ENCODE peak calls at places on chromosomes 13 and 19, in nine cellular contexts. One of them, this sample, is unnamed. For H3K4me1 and H3K9me3, the result is how much of the 10 kb centered on the place peaks cover.

GRCh38 chr13:31982540-31982939 is 49.0 kb upstream of the FRY start:
- DNase-seq in psoas muscle: peak
- DNase-seq in pancreas: peak
- DNase-seq in heart right ventricle: peak
- DNase-seq in breast epithelium: peak
- DNase-seq in uterus: no peak
- DNase-seq in adrenal gland: peak
- DNase-seq in H9: no peak
- DNase-seq in neural progenitor cell: no peak
- DNase-seq in this sample: peak

GRCh38 chr13:20142927-20143480 is 17.8 kb downstream of the GJA3 start:
- DNase-seq in psoas muscle: no peak
- DNase-seq in pancreas: no peak
- DNase-seq in heart right ventricle: no peak
- DNase-seq in breast epithelium: no peak
- DNase-seq in uterus: no peak
- DNase-seq in adrenal gland: no peak
- DNase-seq in H9: no peak
- DNase-seq in neural progenitor cell: no peak
- DNase-seq in this sample: no peak

GRCh38 chr19:1117654-1118053 is 13.9 kb downstream of the GPX4 start:
- DNase-seq in psoas muscle: no peak
- DNase-seq in pancreas: no peak
- DNase-seq in heart right ventricle: no peak
- DNase-seq in breast epithelium: no peak
- DNase-seq in uterus: no peak
- DNase-seq in adrenal gland: no peak
- DNase-seq in H9: no peak
- DNase-seq in neural progenitor cell: no peak
- DNase-seq in this sample: no peak

GRCh38 chr13:106112191-106112590 is 423.3 kb downstream of the EFNB2 start:
- DNase-seq in psoas muscle: no peak
- DNase-seq in pancreas: no peak
- DNase-seq in heart right ventricle: no peak
- DNase-seq in breast epithelium: no peak
- DNase-seq in uterus: no peak
- DNase-seq in adrenal gland: no peak
- DNase-seq in H9: no peak
- DNase-seq in neural progenitor cell: no peak
- DNase-seq in this sample: no peak

GRCh38 chr19:1509589-1510441 is 3.0 kb downstream of the ADAMTSL5 start:
- DNase-seq in psoas muscle: no peak
- DNase-seq in pancreas: no peak
- DNase-seq in heart right ventricle: no peak
- DNase-seq in breast epithelium: no peak
- DNase-seq in uterus: no peak
- DNase-seq in adrenal gland: no peak
- DNase-seq in H9: no peak
- DNase-seq in neural progenitor cell: no peak
- DNase-seq in this sample: no peak

GRCh38 chr13:106911602-106912001 is 343.7 kb upstream of the ARGLU1 start:
- DNase-seq in psoas muscle: no peak
- DNase-seq in pancreas: no peak
- DNase-seq in heart right ventricle: no peak
- DNase-seq in breast epithelium: no peak
- DNase-seq in uterus: no peak
- DNase-seq in adrenal gland: no peak
- DNase-seq in H9: no peak
- DNase-seq in neural progenitor cell: no peak
- DNase-seq in this sample: no peak

GRCh38 chr19:18868380-18869230 is 27.4 kb downstream of the CERS1 start:
- DNase-seq in psoas muscle: no peak
- DNase-seq in pancreas: no peak
- DNase-seq in heart right ventricle: no peak
- DNase-seq in breast epithelium: no peak
- DNase-seq in uterus: no peak
- DNase-seq in adrenal gland: no peak
- DNase-seq in H9: no peak
- DNase-seq in neural progenitor cell: no peak
- DNase-seq in this sample: peak

GRCh38 chr19:40464059-40465024 is 1.2 kb downstream of the BLVRB start:
- DNase-seq in psoas muscle: peak
- DNase-seq in pancreas: peak
- DNase-seq in heart right ventricle: peak
- DNase-seq in breast epithelium: peak
- DNase-seq in uterus: peak
- DNase-seq in adrenal gland: peak
- DNase-seq in H9: peak
- DNase-seq in neural progenitor cell: peak
- DNase-seq in this sample: peak

GRCh38 chr19:19026299-19026971 is 6.9 kb downstream of the SUGP2 start:
- DNase-seq in psoas muscle: no peak
- DNase-seq in pancreas: no peak
- DNase-seq in heart right ventricle: no peak
- DNase-seq in breast epithelium: no peak
- DNase-seq in uterus: no peak
- DNase-seq in adrenal gland: no peak
- DNase-seq in H9: no peak
- DNase-seq in neural progenitor cell: peak
- DNase-seq in this sample: peak

GRCh38 chr13:99749627-99750026 is 221.9 kb downstream of the ZIC5 start:
- DNase-seq in psoas muscle: no peak
- DNase-seq in pancreas: no peak
- DNase-seq in heart right ventricle: no peak
- DNase-seq in breast epithelium: no peak
- DNase-seq in uterus: no peak
- DNase-seq in adrenal gland: no peak
- DNase-seq in H9: no peak
- DNase-seq in neural progenitor cell: peak
- DNase-seq in this sample: no peak

GRCh38 chr13:95604534-95604915 is 40.0 kb downstream of the DZIP1 start:
- DNase-seq in psoas muscle: no peak
- DNase-seq in pancreas: no peak
- DNase-seq in heart right ventricle: no peak
- DNase-seq in breast epithelium: no peak
- DNase-seq in uterus: no peak
- DNase-seq in adrenal gland: no peak
- DNase-seq in H9: no peak
- DNase-seq in neural progenitor cell: no peak
- DNase-seq in this sample: no peak

GRCh38 chr19:10797541-10798256 is 38.3 kb downstream of the TMED1 start:
- DNase-seq in psoas muscle: no peak
- DNase-seq in pancreas: no peak
- DNase-seq in heart right ventricle: no peak
- DNase-seq in breast epithelium: no peak
- DNase-seq in uterus: no peak
- DNase-seq in adrenal gland: no peak
- DNase-seq in H9: no peak
- DNase-seq in neural progenitor cell: no peak
- DNase-seq in this sample: no peak

GRCh38 chr13:52128714-52129700 is at the start of gene NEK5:
- DNase-seq in psoas muscle: peak
- DNase-seq in pancreas: peak
- DNase-seq in heart right ventricle: peak
- DNase-seq in breast epithelium: peak
- DNase-seq in uterus: peak
- DNase-seq in adrenal gland: peak
- DNase-seq in H9: peak
- DNase-seq in neural progenitor cell: peak
- DNase-seq in this sample: peak

GRCh38 chr13:47117268-47117667 is 220.4 kb upstream of the HTR2A start:
- DNase-seq in psoas muscle: no peak
- DNase-seq in pancreas: no peak
- DNase-seq in heart right ventricle: no peak
- DNase-seq in breast epithelium: no peak
- DNase-seq in uterus: no peak
- DNase-seq in adrenal gland: no peak
- DNase-seq in H9: no peak
- DNase-seq in neural progenitor cell: no peak
- DNase-seq in this sample: no peak

GRCh38 chr19:46447824-46448223 is 19.1 kb upstream of the PNMA8C start:
- DNase-seq in psoas muscle: no peak
- DNase-seq in pancreas: no peak
- DNase-seq in heart right ventricle: peak
- DNase-seq in breast epithelium: no peak
- DNase-seq in uterus: no peak
- DNase-seq in adrenal gland: no peak
- DNase-seq in H9: no peak
- DNase-seq in neural progenitor cell: no peak
- DNase-seq in this sample: no peak

DNA sequence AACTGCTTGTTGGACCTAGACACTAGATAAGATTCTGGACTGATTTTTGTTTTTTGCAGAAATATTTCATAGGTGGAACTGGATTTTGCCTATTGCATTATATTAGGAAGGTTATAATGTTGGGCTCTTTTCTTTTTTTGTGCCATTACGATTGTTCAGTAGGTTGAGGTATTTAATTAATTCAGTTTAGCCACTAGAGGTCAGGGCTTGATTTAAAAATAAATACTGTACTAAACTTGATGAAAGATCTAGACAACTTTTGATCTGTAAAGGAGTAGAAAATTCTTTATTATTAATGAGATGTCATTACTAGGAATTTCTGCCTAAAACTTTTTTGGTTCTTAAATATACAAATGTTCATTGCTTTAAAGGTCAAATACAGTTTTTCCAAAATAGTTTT is 15.2 kb upstream of the SUPT20H start:
- DNase-seq in psoas muscle: no peak
- DNase-seq in pancreas: no peak
- DNase-seq in heart right ventricle: no peak
- DNase-seq in breast epithelium: no peak
- DNase-seq in uterus: no peak
- DNase-seq in adrenal gland: no peak
- DNase-seq in H9: no peak
- DNase-seq in neural progenitor cell: peak
- DNase-seq in this sample: no peak
- TF ChIP-seq CTCF in psoas muscle: peak
- TF ChIP-seq CTCF in pancreas: no peak
- TF ChIP-seq CTCF in heart right ventricle: peak
- TF ChIP-seq CTCF in breast epithelium: peak
- TF ChIP-seq CTCF in uterus: peak
- TF ChIP-seq CTCF in adrenal gland: peak
- TF ChIP-seq CTCF in H9: peak
- TF ChIP-seq CTCF in neural progenitor cell: peak
- TF ChIP-seq CTCF in this sample: peak

GRCh38 chr13:110373617-110374016 is 66.5 kb downstream of the COL4A2 start:
- DNase-seq in psoas muscle: no peak
- DNase-seq in pancreas: no peak
- DNase-seq in heart right ventricle: no peak
- DNase-seq in breast epithelium: no peak
- DNase-seq in uterus: no peak
- DNase-seq in adrenal gland: no peak
- DNase-seq in H9: no peak
- DNase-seq in neural progenitor cell: no peak
- DNase-seq in this sample: no peak

GRCh38 chr13:110376120-110376519 is 69.0 kb downstream of the COL4A2 start:
- DNase-seq in psoas muscle: no peak
- DNase-seq in pancreas: no peak
- DNase-seq in heart right ventricle: no peak
- DNase-seq in breast epithelium: no peak
- DNase-seq in uterus: peak
- DNase-seq in adrenal gland: peak
- DNase-seq in H9: no peak
- DNase-seq in neural progenitor cell: no peak
- DNase-seq in this sample: no peak

GRCh38 chr13:110377178-110378175 is 70.4 kb downstream of the COL4A2 start:
- DNase-seq in psoas muscle: no peak
- DNase-seq in pancreas: no peak
- DNase-seq in heart right ventricle: no peak
- DNase-seq in breast epithelium: no peak
- DNase-seq in uterus: peak
- DNase-seq in adrenal gland: no peak
- DNase-seq in H9: no peak
- DNase-seq in neural progenitor cell: no peak
- DNase-seq in this sample: no peak

GRCh38 chr13:110372676-110373075 is 65.6 kb downstream of the COL4A2 start:
- DNase-seq in psoas muscle: no peak
- DNase-seq in pancreas: no peak
- DNase-seq in heart right ventricle: no peak
- DNase-seq in breast epithelium: no peak
- DNase-seq in uterus: no peak
- DNase-seq in adrenal gland: no peak
- DNase-seq in H9: no peak
- DNase-seq in neural progenitor cell: no peak
- DNase-seq in this sample: no peak

GRCh38 chr13:110374644-110375370 is 67.7 kb downstream of the COL4A2 start:
- DNase-seq in psoas muscle: no peak
- DNase-seq in pancreas: no peak
- DNase-seq in heart right ventricle: no peak
- DNase-seq in breast epithelium: no peak
- DNase-seq in uterus: peak
- DNase-seq in adrenal gland: no peak
- DNase-seq in H9: no peak
- DNase-seq in neural progenitor cell: no peak
- DNase-seq in this sample: no peak
- H3K4me1 ChIP-seq in psoas muscle: under half
- H3K4me1 ChIP-seq in pancreas: under half
- H3K4me1 ChIP-seq in heart right ventricle: half or more
- H3K4me1 ChIP-seq in breast epithelium: under half
- H3K4me1 ChIP-seq in uterus: under half
- H3K4me1 ChIP-seq in adrenal gland: half or more
- H3K4me1 ChIP-seq in H9: under half
- H3K4me1 ChIP-seq in neural progenitor cell: under half
- H3K4me1 ChIP-seq in this sample: under half

DNA sequence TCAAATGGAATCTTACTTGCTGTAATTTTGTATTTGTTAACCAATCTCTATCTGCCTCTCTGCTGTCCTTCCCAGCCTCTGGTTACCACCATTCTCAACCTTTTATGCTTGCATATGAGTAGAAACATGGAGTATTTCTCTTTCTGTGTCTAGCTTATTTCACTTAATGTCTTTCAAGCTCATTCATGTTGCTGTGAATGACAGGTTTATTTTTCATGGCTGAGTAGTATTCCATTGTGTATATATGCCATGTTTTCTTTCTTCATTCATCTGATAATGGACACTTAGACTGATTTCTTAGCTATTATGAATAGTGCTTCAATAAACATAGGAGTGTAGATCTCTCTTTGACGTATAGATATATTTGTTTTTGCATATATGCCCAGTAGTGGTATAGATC is 13.4 kb downstream of the ZNF460 start:
- DNase-seq in psoas muscle: no peak
- DNase-seq in pancreas: no peak
- DNase-seq in heart right ventricle: no peak
- DNase-seq in breast epithelium: no peak
- DNase-seq in uterus: no peak
- DNase-seq in adrenal gland: no peak
- DNase-seq in H9: no peak
- DNase-seq in neural progenitor cell: no peak
- DNase-seq in this sample: no peak
- H3K9me3 ChIP-seq in psoas muscle: under half
- H3K9me3 ChIP-seq in pancreas: under half
- H3K9me3 ChIP-seq in heart right ventricle: under half
- H3K9me3 ChIP-seq in breast epithelium: half or more
- H3K9me3 ChIP-seq in uterus: under half
- H3K9me3 ChIP-seq in adrenal gland: under half
- H3K9me3 ChIP-seq in H9: under half
- H3K9me3 ChIP-seq in neural progenitor cell: under half
- H3K9me3 ChIP-seq in this sample: under half

DNA sequence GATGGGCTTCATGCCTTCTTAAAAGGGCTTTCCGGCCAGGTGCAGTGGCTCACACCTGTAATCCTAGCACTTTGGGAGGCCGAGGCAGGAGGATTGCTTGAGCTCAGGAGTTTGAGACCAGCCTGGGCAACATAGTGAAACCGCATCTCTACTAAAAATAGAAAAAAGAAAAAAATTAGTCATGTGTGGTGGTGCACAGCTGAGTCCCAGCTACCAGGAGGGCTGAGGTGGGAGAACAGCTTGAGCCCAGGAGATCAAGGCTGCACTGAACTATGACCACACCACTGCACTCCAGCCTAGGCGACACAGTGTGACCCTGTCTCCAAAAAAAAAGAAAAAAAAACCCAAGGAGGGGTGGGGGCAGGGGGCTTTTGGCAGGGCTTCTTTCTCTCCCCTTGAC is 7.2 kb downstream of the CARS2 start:
- DNase-seq in psoas muscle: no peak
- DNase-seq in pancreas: no peak
- DNase-seq in heart right ventricle: no peak
- DNase-seq in breast epithelium: no peak
- DNase-seq in uterus: no peak
- DNase-seq in adrenal gland: no peak
- DNase-seq in H9: no peak
- DNase-seq in neural progenitor cell: no peak
- DNase-seq in this sample: no peak
- TF ChIP-seq CTCF in psoas muscle: no peak
- TF ChIP-seq CTCF in pancreas: no peak
- TF ChIP-seq CTCF in heart right ventricle: no peak
- TF ChIP-seq CTCF in breast epithelium: no peak
- TF ChIP-seq CTCF in uterus: no peak
- TF ChIP-seq CTCF in adrenal gland: no peak
- TF ChIP-seq CTCF in H9: no peak
- TF ChIP-seq CTCF in neural progenitor cell: no peak
- TF ChIP-seq CTCF in this sample: no peak

This sample was measured in right lobe of liver.